ENCODE peak calls at places on chromosomes 16 and 17, in ten cellular contexts. H, E, D, O, M, Q, C, B, K and T are unnamed samples.

GRCh38 chr17:48231995-48232729 is 124.6 kb downstream of the SNX11 start:
- DNase-seq in M (no peak), C (no peak), H (no peak), Q (peak; percentile 92), E (no peak), D (peak; percentile 25), O (no peak), K (no peak), B (no peak), T (no peak)

GRCh38 chr17:27552467-27552779 is 78.6 kb upstream of the LGALS9 start:
- DNase-seq in B (no peak), K (no peak), M (peak; percentile 37), C (peak; percentile 79), E (peak; percentile 51), H (no peak), O (peak; percentile 83), Q (no peak), D (no peak), T (no peak)

GRCh38 chr17:5516060-5516792 is 29.9 kb downstream of the MIS12 start:
- DNase-seq in O (peak; percentile 87), E (peak; percentile 95), H (no peak), K (no peak), Q (no peak), M (peak; percentile 84), B (no peak), D (no peak), C (peak; percentile 98), T (no peak)

GRCh38 chr16:73432794-73433455 is 385.0 kb upstream of the ZFHX3 start:
- DNase-seq in M (no peak), C (no peak), K (no peak), Q (no peak), B (no peak), H (no peak), E (no peak), O (no peak), D (peak; percentile 27), T (no peak)

GRCh38 chr16:27927266-27927901 is 136.1 kb downstream of the GSG1L start:
- DNase-seq in K (no peak), H (no peak), E (no peak), Q (no peak), B (no peak), D (no peak), O (no peak), M (no peak), C (no peak), T (no peak)

GRCh38 chr16:1099224-1100083 is 3.4 kb upstream of the C1QTNF8 start:
- DNase-seq in H (no peak), E (no peak), B (no peak), M (no peak), D (no peak), Q (no peak), C (no peak), K (no peak), O (no peak), T (no peak)

GRCh38 chr16:84117482-84117843 is 721 bp upstream of the MBTPS1 start:
- DNase-seq in K (peak; percentile 41), E (peak; percentile 34), M (no peak), D (peak; percentile 27), Q (peak; percentile 55), B (no peak), C (no peak), H (no peak), O (peak; percentile 7), T (no peak)

GRCh38 chr17:53150101-53150698 is 672.5 kb upstream of the KIF2B start:
- DNase-seq in D (no peak), O (peak; percentile 19), C (no peak), B (no peak), M (peak; percentile 10), Q (peak; percentile 50), H (no peak), K (no peak), E (no peak), T (no peak)

GRCh38 chr16:84182680-84183571 is 3.9 kb downstream of the TAF1C start:
- DNase-seq in O (no peak), K (no peak), C (no peak), D (no peak), E (no peak), H (no peak), B (no peak), Q (no peak), M (no peak), T (no peak)

GRCh38 chr17:60969500-60970037 is 291.9 kb downstream of the BCAS3 start:
- DNase-seq in H (no peak), K (no peak), Q (no peak), B (no peak), D (no peak), C (peak; percentile 1), O (no peak), E (no peak), M (no peak), T (no peak)

GRCh38 chr17:72421128-72422092 is 300.6 kb downstream of the SOX9 start:
- DNase-seq in C (peak; percentile 98), E (peak; percentile 84), K (peak; percentile 81), M (peak; percentile 88), H (no peak), B (no peak), Q (no peak), O (peak; percentile 100), D (no peak), T (peak; percentile 65)

GRCh38 chr16:71540-72341 is 690 bp downstream of the RHBDF1 start:
- DNase-seq in K (no peak), E (peak; percentile 77), H (no peak), C (peak; percentile 91), M (peak; percentile 69), D (no peak), B (no peak), O (peak; percentile 93), Q (no peak), T (peak; percentile 89)

GRCh38 chr16:68884867-68885266 is 41.5 kb downstream of the TANGO6 start:
- DNase-seq in O (no peak), B (no peak), Q (no peak), D (peak; percentile 88), E (no peak), M (peak; percentile 35), C (no peak), H (no peak), K (no peak), T (no peak)

GRCh38 chr17:17919169-17920107 is 52.8 kb downstream of the TOM1L2 start:
- DNase-seq in H (no peak), K (peak; percentile 54), B (peak; percentile 60), C (peak; percentile 80), M (peak; percentile 85), E (peak; percentile 77), Q (peak; percentile 81), O (peak; percentile 90), D (peak; percentile 38), T (peak; percentile 78)

GRCh38 chr16:29307598-29308507 is 98.7 kb downstream of the NPIPB11 start:
- DNase-seq in H (no peak), Q (no peak), D (no peak), E (no peak), M (peak; percentile 16), B (no peak), K (no peak), O (peak; percentile 7), C (no peak), T (no peak)

GRCh38 chr17:76121932-76122383 is 18.4 kb upstream of the EXOC7 start:
- DNase-seq in C (peak; percentile 36), D (no peak), O (no peak), Q (no peak), K (no peak), H (no peak), B (no peak), E (peak; percentile 9), M (peak; percentile 22), T (no peak)